ENCODE peak calls at places on chromosomes 4 and X, in six cellular contexts. N is PC-9, I is GM06990, X is pancreas, Z is heart left ventricle, S is tibial nerve. D is an unnamed sample.

GRCh38 chr4:13865871-13866669 is 238.5 kb upstream of the BOD1L1 start:
- DNase-seq in N (no peak), I (no peak), X (no peak), Z (no peak), S (no peak), D (no peak)

GRCh38 chr4:186829740-186830449 is 106.2 kb upstream of the FAT1 start:
- DNase-seq in N (peak), I (no peak), X (no peak), Z (no peak), S (no peak), D (no peak)

GRCh38 chr4:10180603-10180926 is 64.0 kb upstream of the WDR1 start:
- DNase-seq in N (no peak), I (no peak), X (no peak), Z (no peak), S (no peak), D (no peak)

GRCh38 chrX:144730486-144730885 is 516.8 kb upstream of the SPANXN1 start:
- DNase-seq in N (no peak), I (no peak), X (no peak), Z (no peak), S (no peak), D (no peak)

GRCh38 chr4:100257567-100257966 is 67.3 kb upstream of the DDIT4L start:
- DNase-seq in N (peak), I (no peak), X (no peak), Z (no peak), S (no peak), D (no peak)

GRCh38 chr4:182142146-182143085 is 100.8 kb upstream of the TENM3 start:
- DNase-seq in N (no peak), I (peak), X (no peak), Z (no peak), S (no peak), D (no peak)

GRCh38 chr4:103499094-103499493 is 220.7 kb downstream of the TACR3 start:
- DNase-seq in N (no peak), I (no peak), X (no peak), Z (no peak), S (no peak), D (no peak)

GRCh38 chr4:147019061-147019460 is 73.4 kb upstream of the TTC29 start:
- DNase-seq in N (peak), I (no peak), X (peak), Z (peak), S (peak), D (peak)

GRCh38 chr4:124334119-124334518 is 378.4 kb downstream of the ANKRD50 start:
- DNase-seq in N (peak), I (no peak), X (no peak), Z (no peak), S (no peak), D (no peak)

GRCh38 chr4:3304831-3305609 is 12.2 kb downstream of the RGS12 start:
- DNase-seq in N (no peak), I (no peak), X (no peak), Z (peak), S (peak), D (peak)

GRCh38 chr4:128427832-128428366 is 140.3 kb upstream of the PGRMC2 start:
- DNase-seq in N (peak), I (no peak), X (peak), Z (peak), S (no peak), D (no peak)

GRCh38 chr4:89904524-89904923 is 9.9 kb downstream of the MMRN1 start:
- DNase-seq in N (no peak), I (no peak), X (no peak), Z (no peak), S (no peak), D (no peak)

GRCh38 chrX:13473666-13474516 is 95.5 kb upstream of the EGFL6 start:
- DNase-seq in N (no peak), I (peak), X (no peak), Z (peak), S (no peak), D (no peak)

GRCh38 chr4:15515106-15515505 is 45.4 kb downstream of the CC2D2A start:
- DNase-seq in N (no peak), I (no peak), X (no peak), Z (no peak), S (no peak), D (no peak)

GRCh38 chr4:1214101-1215095 is 34.5 kb downstream of the CTBP1 start:
- DNase-seq in N (no peak), I (no peak), X (no peak), Z (no peak), S (no peak), D (no peak)

GRCh38 chr4:74018771-74019170 is 19.7 kb downstream of the CXCL3 start:
- DNase-seq in N (no peak), I (no peak), X (no peak), Z (no peak), S (no peak), D (no peak)

GRCh38 chr4:157075811-157076577 is at the start of gene GLRB:
- DNase-seq in N (peak), I (no peak), X (peak), Z (no peak), S (no peak), D (no peak)

GRCh38 chrX:51860679-51861078 is 32.7 kb upstream of the MAGED1 start:
- DNase-seq in N (peak), I (no peak), X (peak), Z (no peak), S (no peak), D (no peak)

GRCh38 chr4:31134720-31135119 is 414.6 kb downstream of the PCDH7 start:
- DNase-seq in N (no peak), I (no peak), X (no peak), Z (no peak), S (no peak), D (no peak)

GRCh38 chrX:150047818-150048217 is 109.5 kb upstream of the EOLA2 start:
- DNase-seq in N (no peak), I (no peak), X (no peak), Z (no peak), S (no peak), D (no peak)

GRCh38 chr4:120725639-120726585 is 196.6 kb downstream of the PRDM5 start:
- DNase-seq in N (no peak), I (no peak), X (no peak), Z (no peak), S (no peak), D (no peak)

GRCh38 chr4:87120411-87121162 is 99.8 kb downstream of the KLHL8 start:
- DNase-seq in N (no peak), I (no peak), X (peak), Z (peak), S (peak), D (peak)

GRCh38 chrX:121308276-121308805 is 260.9 kb downstream of the GLUD2 start:
- DNase-seq in N (peak), I (peak), X (no peak), Z (peak), S (no peak), D (peak)

GRCh38 chrX:69539437-69539836 is 35.3 kb downstream of the NALF2 start:
- DNase-seq in N (no peak), I (no peak), X (no peak), Z (no peak), S (no peak), D (no peak)

GRCh38 chr4:40205259-40206198 is 8.7 kb downstream of the RHOH start:
- DNase-seq in N (no peak), I (peak), X (no peak), Z (no peak), S (no peak), D (no peak)

GRCh38 chrX:149510386-149510785 is 5.3 kb upstream of the IDS start:
- DNase-seq in N (no peak), I (no peak), X (no peak), Z (no peak), S (no peak), D (no peak)

GRCh38 chrX:99480728-99481127 is 929.3 kb downstream of the PCDH19 start:
- DNase-seq in N (no peak), I (no peak), X (no peak), Z (no peak), S (no peak), D (no peak)

GRCh38 chrX:14039344-14039743 is 9.7 kb upstream of the GEMIN8 start:
- DNase-seq in N (peak), I (no peak), X (peak), Z (peak), S (peak), D (peak)

GRCh38 chrX:39328661-39329060 is 527.4 kb downstream of the MID1IP1 start:
- DNase-seq in N (no peak), I (no peak), X (no peak), Z (no peak), S (no peak), D (no peak)

GRCh38 chrX:30653415-30654131 is at the start of gene GK:
- DNase-seq in N (peak), I (peak), X (peak), Z (no peak), S (no peak), D (peak)

GRCh38 chr4:114025176-114025777 is 45.8 kb upstream of the ARSJ start:
- DNase-seq in N (no peak), I (peak), X (no peak), Z (no peak), S (no peak), D (no peak)

GRCh38 chr4:10023050-10023419 is 1.7 kb upstream of the SLC2A9 start:
- DNase-seq in N (no peak), I (no peak), X (no peak), Z (no peak), S (no peak), D (peak)

GRCh38 chr4:184312126-184312525 is 94.5 kb upstream of the ENPP6 start:
- DNase-seq in N (no peak), I (no peak), X (no peak), Z (no peak), S (no peak), D (peak)

GRCh38 chrX:2682582-2683177 is 8.4 kb upstream of the CD99 start:
- DNase-seq in N (no peak), I (no peak), X (no peak), Z (no peak), S (no peak), D (no peak)

GRCh38 chr4:59612235-59612634 is 1587.9 kb upstream of the ADGRL3 start:
- DNase-seq in N (no peak), I (no peak), X (no peak), Z (no peak), S (no peak), D (no peak)

GRCh38 chr4:107046261-107046660 is 10.1 kb upstream of the DKK2 start:
- DNase-seq in N (no peak), I (no peak), X (no peak), Z (no peak), S (no peak), D (no peak)

GRCh38 chr4:107044170-107044569 is 8.1 kb upstream of the DKK2 start:
- DNase-seq in N (no peak), I (no peak), X (no peak), Z (no peak), S (no peak), D (no peak)
- TF ChIP-seq CTCF in N (no peak), I (peak), X (no peak), Z (no peak), S (no peak), D (no peak)

GRCh38 chr4:6813725-6814124 is 31.2 kb downstream of the KIAA0232 start:
- DNase-seq in N (no peak), I (no peak), X (no peak), Z (no peak), S (no peak), D (no peak)
- H3K4me3 ChIP-seq in N (no peak), I (no peak), X (no peak), Z (no peak), S (no peak), D (no peak)

GRCh38 chr4:84158670-84159069 is 340.4 kb downstream of the NKX6-1 start:
- DNase-seq in N (no peak), I (no peak), X (no peak), Z (no peak), S (no peak), D (no peak)

DNA sequence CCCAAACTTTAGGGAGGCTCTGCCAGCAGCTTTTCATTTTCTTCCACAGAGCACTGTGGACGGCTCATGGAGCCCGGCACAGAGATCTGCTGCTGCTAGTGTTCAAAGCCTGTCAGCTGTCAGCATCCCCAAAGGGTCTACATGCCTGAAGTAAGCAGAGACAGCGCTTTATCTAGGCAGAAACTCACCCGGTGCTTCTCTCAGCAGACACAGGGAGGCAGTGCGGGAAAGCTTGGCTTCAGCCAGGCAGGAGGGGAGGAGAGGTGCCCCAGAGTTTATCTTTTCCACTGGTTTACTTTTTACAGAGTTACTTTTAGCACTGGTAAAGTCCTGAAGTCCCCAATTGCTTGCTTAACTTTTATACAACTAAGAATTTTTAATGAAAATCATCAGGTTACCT is 339.3 kb downstream of the NKX6-1 start:
- DNase-seq in N (no peak), I (no peak), X (no peak), Z (no peak), S (no peak), D (no peak)
- TF ChIP-seq CTCF in N (no peak), I (peak), X (no peak), Z (no peak), S (no peak), D (no peak)

DNA sequence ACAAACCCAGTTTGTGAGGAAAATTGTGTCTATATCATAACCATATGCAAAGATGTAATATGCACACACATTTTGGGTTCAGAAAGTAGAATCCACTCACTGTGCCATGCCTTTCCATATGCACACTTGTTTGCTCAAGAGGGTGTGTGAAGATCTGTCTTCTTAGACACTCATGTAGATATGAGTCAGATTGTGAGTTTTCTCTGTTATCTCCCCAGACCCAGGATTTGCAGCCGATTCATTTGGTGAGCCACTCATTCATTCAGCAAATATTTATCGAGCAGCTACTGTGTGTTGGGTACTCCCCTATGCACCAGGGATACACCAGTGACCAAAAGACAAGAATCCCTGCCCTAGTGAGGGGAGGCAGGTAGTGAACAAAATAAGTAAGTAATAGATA is 81.5 kb downstream of the CLCN5 start:
- DNase-seq in N (no peak), I (no peak), X (no peak), Z (no peak), S (no peak), D (no peak)
- H3K4me3 ChIP-seq in N (no peak), I (no peak), X (no peak), Z (no peak), S (no peak), D (no peak)

DNA sequence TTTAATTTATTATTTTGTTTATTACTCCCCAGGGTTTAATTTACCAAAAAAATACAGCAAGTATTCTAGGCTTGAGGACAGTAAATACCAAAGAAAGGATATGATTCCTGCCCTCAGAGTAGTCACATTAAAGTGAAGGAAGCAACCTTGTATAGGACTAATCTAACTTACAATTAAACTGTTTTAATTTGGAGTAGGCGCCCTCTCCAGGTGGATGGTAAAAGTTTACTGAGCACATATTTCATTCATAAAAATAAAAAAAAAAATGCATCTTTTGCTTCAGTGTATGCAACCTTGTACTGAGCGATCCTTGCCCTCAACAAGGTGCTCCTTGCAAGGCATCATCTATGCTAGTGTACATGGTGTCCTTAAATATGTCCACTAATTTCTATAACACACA is 72.0 kb upstream of the MAGEB16 start:
- DNase-seq in N (no peak), I (no peak), X (no peak), Z (no peak), S (no peak), D (no peak)
- TF ChIP-seq CTCF in N (peak), I (peak), X (no peak), Z (no peak), S (no peak), D (no peak)

GRCh38 chr4:135833529-135833928 is 1631.9 kb upstream of the PABPC4L start:
- DNase-seq in N (no peak), I (no peak), X (no peak), Z (no peak), S (no peak), D (no peak)
- H3K4me3 ChIP-seq in N (no peak), I (no peak), X (no peak), Z (no peak), S (no peak), D (no peak)

GRCh38 chrX:109839694-109840358 is 106.8 kb upstream of the ACSL4 start:
- DNase-seq in N (no peak), I (no peak), X (no peak), Z (peak), S (no peak), D (no peak)
- TF ChIP-seq CTCF in N (no peak), I (peak), X (no peak), Z (no peak), S (no peak), D (no peak)

D was measured in lower leg skin.